ENCODE peak calls at places on chromosomes 4 and X, in seven cellular contexts. N is endothelial cell of umbilical vein, J is H9, L is PC-3, Z is IMR-90, U is fibroblast of lung, X is A549. P is an unnamed sample.

GRCh38 chr4:66577922-66578321 is 907.6 kb upstream of the EPHA5 start:
- DNase-seq in N (no peak), J (no peak), L (peak; percentile 79), Z (no peak), U (no peak), X (no peak), P (no peak)

GRCh38 chr4:37661643-37662221 is 24.4 kb downstream of the RELL1 start:
- DNase-seq in N (peak; percentile 48), J (no peak), L (no peak), Z (peak; percentile 61), U (peak; percentile 79), X (no peak), P (no peak)

GRCh38 chrX:1325515-1326116 is 11.0 kb upstream of the IL3RA start:
- DNase-seq in N (no peak), J (no peak), L (no peak), Z (no peak), U (no peak), X (no peak), P (no peak)

GRCh38 chrX:152819271-152819670 is 11.3 kb downstream of the CETN2 start:
- DNase-seq in N (no peak), J (no peak), L (peak; percentile 19), Z (peak; percentile 31), U (no peak), X (no peak), P (no peak)

GRCh38 chrX:42934020-42934701 is 156.2 kb upstream of the PPP1R2C start:
- DNase-seq in N (peak; percentile 13), J (no peak), L (no peak), Z (no peak), U (peak; percentile 1), X (no peak), P (peak; percentile 58)

GRCh38 chrX:14064632-14065432 is 35.1 kb upstream of the GEMIN8 start:
- DNase-seq in N (no peak), J (no peak), L (peak; percentile 83), Z (peak; percentile 51), U (peak; percentile 46), X (peak; percentile 55), P (no peak)

GRCh38 chr4:37601527-37601926 is 84.6 kb downstream of the RELL1 start:
- DNase-seq in N (peak; percentile 51), J (no peak), L (peak; percentile 64), Z (peak; percentile 56), U (peak; percentile 71), X (no peak), P (no peak)

GRCh38 chr4:22019676-22020075 is 71.1 kb upstream of the KCNIP4 start:
- DNase-seq in N (no peak), J (no peak), L (peak; percentile 7), Z (no peak), U (peak; percentile 36), X (no peak), P (no peak)

GRCh38 chr4:20684852-20685763 is 15.2 kb upstream of the PACRGL start:
- DNase-seq in N (peak; percentile 40), J (no peak), L (peak; percentile 58), Z (peak; percentile 27), U (no peak), X (peak; percentile 1), P (peak; percentile 48)

GRCh38 chr4:67565284-67565683 is 6.8 kb downstream of the STAP1 start:
- DNase-seq in N (no peak), J (no peak), L (no peak), Z (peak; percentile 22), U (peak; percentile 83), X (no peak), P (no peak)

GRCh38 chr4:125762537-125762936 is 447.8 kb downstream of the FAT4 start:
- DNase-seq in N (no peak), J (no peak), L (peak; percentile 10), Z (no peak), U (no peak), X (no peak), P (no peak)

GRCh38 chr4:25921922-25922321 is 7.9 kb downstream of the SMIM20 start:
- DNase-seq in N (no peak), J (no peak), L (no peak), Z (no peak), U (no peak), X (no peak), P (no peak)

GRCh38 chr4:101415962-101416361 is 68.6 kb upstream of the PPP3CA start:
- DNase-seq in N (no peak), J (no peak), L (no peak), Z (no peak), U (no peak), X (no peak), P (no peak)

GRCh38 chrX:106783716-106784115 is 18.8 kb upstream of the TBC1D8B start:
- DNase-seq in N (no peak), J (peak; percentile 50), L (no peak), Z (no peak), U (no peak), X (no peak), P (no peak)

GRCh38 chrX:87517571-87518141 is at the start of gene KLHL4:
- DNase-seq in N (peak; percentile 92), J (peak; percentile 76), L (peak; percentile 70), Z (peak; percentile 74), U (peak; percentile 97), X (no peak), P (no peak)

GRCh38 chr4:185710487-185710995 is 101.5 kb downstream of the SORBS2 start:
- DNase-seq in N (no peak), J (no peak), L (peak; percentile 58), Z (no peak), U (peak; percentile 78), X (no peak), P (no peak)

GRCh38 chr4:8727546-8728510 is 135.3 kb downstream of the CPZ start:
- DNase-seq in N (no peak), J (peak; percentile 22), L (no peak), Z (no peak), U (no peak), X (no peak), P (peak; percentile 44)

GRCh38 chrX:132612990-132613564 is 124.2 kb upstream of the MBNL3 start:
- DNase-seq in N (peak; percentile 24), J (peak; percentile 44), L (peak; percentile 61), Z (peak; percentile 4), U (peak; percentile 6), X (no peak), P (peak; percentile 49)

GRCh38 chr4:6294705-6295421 is 25.2 kb downstream of the WFS1 start:
- DNase-seq in N (no peak), J (no peak), L (no peak), Z (no peak), U (no peak), X (no peak), P (no peak)

GRCh38 chr4:6293661-6294060 is 24.0 kb downstream of the WFS1 start:
- DNase-seq in N (no peak), J (no peak), L (no peak), Z (no peak), U (no peak), X (no peak), P (no peak)

GRCh38 chr4:6291784-6292297 is 22.2 kb downstream of the WFS1 start:
- DNase-seq in N (no peak), J (no peak), L (no peak), Z (no peak), U (no peak), X (no peak), P (no peak)

GRCh38 chr4:6292376-6293096 is 22.9 kb downstream of the WFS1 start:
- DNase-seq in N (no peak), J (no peak), L (no peak), Z (no peak), U (no peak), X (no peak), P (no peak)

DNA sequence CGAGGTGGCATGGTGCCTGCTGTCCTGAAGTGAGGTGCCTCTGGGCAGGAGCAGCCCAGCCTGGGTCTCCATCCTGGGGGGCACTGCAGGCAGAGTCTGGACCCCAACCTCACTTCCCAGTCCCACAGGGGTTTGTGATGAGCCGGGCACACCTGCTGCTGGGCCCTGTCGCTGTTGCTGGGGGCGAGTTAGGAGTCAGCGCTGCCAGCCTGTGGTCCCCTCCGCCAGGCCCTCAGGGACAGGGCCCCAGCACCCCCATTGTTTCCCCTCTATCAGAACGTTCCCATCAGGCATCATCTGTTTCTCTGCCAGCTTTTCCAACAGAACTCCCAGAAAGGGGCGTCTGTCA is 23.4 kb downstream of the WFS1 start:
- DNase-seq in N (no peak), J (no peak), L (no peak), Z (no peak), U (no peak), X (no peak), P (no peak)
- H3K4me1 ChIP-seq in N (no peaks in the 10 kb centered on the region), J (no peaks in the 10 kb centered on the region), L (no peaks in the 10 kb centered on the region), Z (no peaks in the 10 kb centered on the region), U (no peaks in the 10 kb centered on the region), X (no peaks in the 10 kb centered on the region), P (no peaks in the 10 kb centered on the region)

GRCh38 chr4:161148051-161148450 is 1015.7 kb downstream of the FSTL5 start:
- DNase-seq in N (no peak), J (no peak), L (no peak), Z (no peak), U (no peak), X (no peak), P (no peak)
- H3K9me3 ChIP-seq in N (no peaks in the 10 kb centered on the region), J (no peaks in the 10 kb centered on the region), L (no peaks in the 10 kb centered on the region), Z (peaks cover 12% of the 10 kb centered on the region), U (no peaks in the 10 kb centered on the region), X (no peaks in the 10 kb centered on the region), P (no peaks in the 10 kb centered on the region)

DNA sequence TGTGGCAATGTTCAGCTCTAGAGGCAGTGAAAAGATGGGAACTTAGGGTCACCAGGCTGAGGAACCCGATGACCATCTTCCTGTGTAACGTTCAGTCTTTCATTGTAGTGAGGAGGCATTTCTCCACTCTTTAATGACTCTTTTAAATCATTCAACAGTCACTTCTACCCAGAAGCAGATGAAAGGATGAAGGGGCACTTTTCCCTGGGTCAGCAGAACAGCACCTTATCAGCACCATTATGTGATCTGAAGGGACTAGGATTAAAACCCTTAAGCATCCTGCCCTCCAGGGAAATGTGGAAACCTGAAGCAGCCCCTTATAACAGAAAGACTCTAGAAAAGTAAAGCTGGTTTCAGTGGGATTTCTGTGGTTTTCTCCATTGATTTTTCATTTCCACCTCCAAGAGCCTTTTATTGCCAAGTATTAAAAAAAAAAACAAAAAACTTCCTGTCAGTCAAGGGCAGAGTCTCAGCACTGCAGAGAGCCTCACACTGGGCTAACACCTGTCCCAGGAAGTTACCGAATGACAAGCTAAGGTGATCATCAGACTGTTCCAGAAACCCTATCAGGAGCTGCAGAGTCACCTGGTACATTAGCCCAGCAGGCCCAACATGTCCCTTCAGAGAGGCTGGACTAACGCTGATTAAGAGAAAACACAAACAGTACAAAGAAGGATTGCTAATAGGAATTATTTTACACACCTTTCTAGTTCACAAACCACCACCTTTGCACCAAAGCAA is 185.9 kb downstream of the SHROOM3 start:
- DNase-seq in N (no peak), J (no peak), L (no peak), Z (no peak), U (no peak), X (no peak), P (no peak)
- H3K4me2 ChIP-seq in N (no peak overlapping the region), J (no peak overlapping the region), L (peak overlapping the region; percentile 82), Z (no peak overlapping the region), U (no peak overlapping the region), X (no peak overlapping the region), P (no peak overlapping the region)

DNA sequence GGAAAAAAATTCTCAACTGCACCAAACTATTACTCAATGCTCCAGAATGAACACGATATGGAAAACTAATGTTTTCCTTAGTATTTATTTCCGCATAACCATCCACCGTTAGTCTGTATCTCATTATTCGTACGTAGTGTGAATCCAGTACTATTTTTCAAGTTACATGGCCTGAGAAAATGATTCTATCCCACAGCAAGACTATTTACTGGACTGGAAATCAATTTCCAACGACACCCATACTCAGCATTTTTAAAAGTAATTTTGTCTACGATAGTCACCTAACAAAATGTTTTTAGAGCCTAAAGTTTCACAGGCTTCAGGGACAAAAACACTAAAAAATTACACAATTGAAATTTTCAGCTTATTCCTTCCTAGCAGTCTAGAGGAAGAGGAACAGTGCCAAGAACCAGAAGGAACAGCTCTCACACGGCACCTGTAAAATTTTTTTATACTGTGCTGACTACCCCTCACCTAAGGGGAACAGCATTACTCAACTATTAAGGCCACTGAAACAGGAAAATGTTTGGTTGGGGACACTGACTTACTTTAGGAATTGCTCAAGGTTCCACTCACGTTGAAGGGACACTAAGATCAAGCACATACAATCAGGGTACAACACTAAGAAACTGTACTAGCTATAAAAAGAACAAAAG is 9.6 kb downstream of the UBE2D3 start:
- DNase-seq in N (no peak), J (no peak), L (no peak), Z (no peak), U (no peak), X (no peak), P (no peak)
- H3K4me1 ChIP-seq in N (peaks cover 48% of the 10 kb centered on the region), J (peaks cover 6% of the 10 kb centered on the region), L (peaks cover 29% of the 10 kb centered on the region), Z (peaks cover 2% of the 10 kb centered on the region), U (peaks cover 20% of the 10 kb centered on the region), X (peaks cover 77% of the 10 kb centered on the region), P (peaks cover 43% of the 10 kb centered on the region)

P was measured in OCI-LY7.